ENCODE peak calls at places on chromosomes 13 and 19, in five cellular contexts. A is K562, H is A549, Z is H1, D is GM12878. O is an unnamed sample.

GRCh38 chr19:48378194-48378570 is 13.2 kb downstream of the KDELR1 start:
- DNase-seq in A (no peak), H (no peak), Z (no peak), D (no peak), O (no peak)

GRCh38 chr13:27334774-27335490 is 64.3 kb downstream of the RASL11A start:
- DNase-seq in A (no peak), H (no peak), Z (no peak), D (no peak), O (no peak)

GRCh38 chr19:33456076-33456844 is 65.3 kb downstream of the PEPD start:
- DNase-seq in A (no peak), H (no peak), Z (no peak), D (no peak), O (no peak)

GRCh38 chr19:46972301-46972700 is 47.3 kb upstream of the NPAS1 start:
- DNase-seq in A (no peak), H (no peak), Z (no peak), D (no peak), O (no peak)

GRCh38 chr13:23506071-23506820 is 64.0 kb upstream of the TNFRSF19 start:
- DNase-seq in A (no peak), H (no peak), Z (no peak), D (no peak), O (no peak)

GRCh38 chr13:80011448-80012212 is 329.3 kb downstream of the SPRY2 start:
- DNase-seq in A (no peak), H (no peak), Z (no peak), D (no peak), O (no peak)

GRCh38 chr13:80945328-80945727 is 604.4 kb upstream of the SPRY2 start:
- DNase-seq in A (no peak), H (no peak), Z (peak), D (no peak), O (peak)

GRCh38 chr19:11012507-11012906 is 51.7 kb downstream of the SMARCA4 start:
- DNase-seq in A (no peak), H (no peak), Z (no peak), D (no peak), O (no peak)

GRCh38 chr13:24022568-24022967 is 125.3 kb upstream of the C1QTNF9B start:
- DNase-seq in A (no peak), H (no peak), Z (no peak), D (no peak), O (no peak)

GRCh38 chr13:109152941-109153340 is 523.5 kb downstream of the MYO16 start:
- DNase-seq in A (no peak), H (no peak), Z (no peak), D (no peak), O (no peak)

GRCh38 chr19:55640043-55640576 is 692 bp upstream of the ZNF580 start:
- DNase-seq in A (peak), H (no peak), Z (no peak), D (no peak), O (no peak)

GRCh38 chr13:36819811-36820140 is 754 bp downstream of the RFXAP start:
- DNase-seq in A (peak), H (no peak), Z (no peak), D (no peak), O (no peak)

GRCh38 chr19:48302600-48302959 is 22.8 kb upstream of the EMP3 start:
- DNase-seq in A (no peak), H (no peak), Z (no peak), D (no peak), O (no peak)

GRCh38 chr19:33064778-33065550 is at the start of gene RHPN2:
- DNase-seq in A (peak), H (peak), Z (no peak), D (no peak), O (peak)

GRCh38 chr13:99960663-99961440 is 10.7 kb downstream of the ZIC5 start:
- DNase-seq in A (no peak), H (no peak), Z (no peak), D (no peak), O (no peak)

GRCh38 chr13:99961634-99962033 is 9.9 kb downstream of the ZIC5 start:
- DNase-seq in A (no peak), H (no peak), Z (no peak), D (no peak), O (no peak)

GRCh38 chr13:99958402-99959126 is 13.0 kb downstream of the ZIC5 start:
- DNase-seq in A (no peak), H (no peak), Z (no peak), D (no peak), O (no peak)

GRCh38 chr13:99959127-99959529 is 12.4 kb downstream of the ZIC5 start:
- DNase-seq in A (no peak), H (no peak), Z (no peak), D (no peak), O (no peak)

DNA sequence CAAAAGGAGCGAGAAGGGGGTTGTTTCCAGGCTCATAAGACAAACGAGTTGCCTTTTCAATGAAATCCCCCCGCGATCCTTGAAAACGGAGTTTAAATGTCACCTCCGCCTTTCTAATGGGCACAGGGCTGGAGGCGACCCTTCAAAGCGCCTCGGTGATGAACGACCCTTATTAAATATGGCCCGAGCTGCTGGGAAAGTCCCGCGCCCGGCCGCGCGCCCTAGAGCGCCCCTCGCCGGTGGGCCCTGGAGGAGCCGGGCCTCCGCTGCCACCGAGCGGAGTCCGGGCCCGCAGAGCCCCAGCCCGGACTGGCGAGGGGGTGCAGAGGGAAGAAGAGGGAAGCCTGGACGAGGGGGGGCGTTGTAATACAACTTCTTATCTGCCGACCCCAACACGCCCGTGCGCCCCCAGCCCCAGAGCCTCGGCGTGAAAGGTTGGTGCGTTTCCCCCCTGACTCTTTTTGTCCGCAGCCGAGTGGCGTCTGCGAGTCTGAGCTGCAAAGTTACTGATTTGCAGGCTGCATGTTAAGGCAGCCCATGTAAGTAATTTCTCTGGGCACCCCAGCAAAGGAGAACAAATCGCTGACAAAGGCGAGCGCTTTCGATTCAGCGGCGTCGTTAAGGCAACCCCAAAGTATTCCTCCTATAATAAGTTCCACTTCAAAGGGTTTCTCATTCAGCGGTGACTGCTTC is 11.9 kb downstream of the ZIC5 start:
- DNase-seq in A (no peak), H (no peak), Z (no peak), D (no peak), O (no peak)
- TF ChIP-seq CTCF in A (no peak), H (no peak), Z (no peak), D (no peak), O (peak)

DNA sequence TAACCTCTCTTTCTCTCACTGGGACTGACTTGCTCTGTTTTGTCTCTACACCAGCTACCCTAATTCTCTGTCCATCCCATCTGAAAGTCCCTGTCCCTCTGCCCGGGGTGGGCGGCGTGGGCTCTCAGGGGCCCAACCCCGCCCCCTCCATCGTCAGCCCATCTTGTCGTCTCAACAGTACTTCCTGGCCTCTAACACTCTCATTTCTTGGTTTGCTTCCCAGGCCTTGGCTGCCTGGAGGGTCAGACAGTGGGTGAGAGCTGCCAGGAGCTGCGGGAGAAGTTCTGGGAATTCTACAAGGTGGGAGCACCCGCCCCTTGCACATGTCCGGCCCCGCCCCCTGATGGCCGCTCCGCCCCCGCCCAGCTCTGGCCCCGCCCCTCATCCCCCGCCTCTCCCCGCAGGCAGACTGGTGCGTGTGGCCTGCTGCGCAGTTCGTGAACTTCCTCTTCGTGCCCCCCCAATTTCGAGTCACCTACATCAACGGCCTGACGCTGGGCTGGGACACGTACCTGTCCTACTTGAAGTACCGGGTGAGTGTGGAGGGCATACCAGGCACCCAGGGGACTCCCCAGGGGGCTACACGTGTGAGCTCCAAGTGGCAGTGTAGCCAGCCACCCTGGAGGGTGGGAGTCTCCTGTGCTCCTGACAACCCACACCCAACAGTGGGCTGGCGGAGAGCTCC is 1.7 kb downstream of the MPV17L2 start:
- DNase-seq in A (peak), H (no peak), Z (no peak), D (no peak), O (no peak)
- TF ChIP-seq CHD2 in A (no peak), H (no peak), Z (no peak), D (no peak), O (no peak)

DNA sequence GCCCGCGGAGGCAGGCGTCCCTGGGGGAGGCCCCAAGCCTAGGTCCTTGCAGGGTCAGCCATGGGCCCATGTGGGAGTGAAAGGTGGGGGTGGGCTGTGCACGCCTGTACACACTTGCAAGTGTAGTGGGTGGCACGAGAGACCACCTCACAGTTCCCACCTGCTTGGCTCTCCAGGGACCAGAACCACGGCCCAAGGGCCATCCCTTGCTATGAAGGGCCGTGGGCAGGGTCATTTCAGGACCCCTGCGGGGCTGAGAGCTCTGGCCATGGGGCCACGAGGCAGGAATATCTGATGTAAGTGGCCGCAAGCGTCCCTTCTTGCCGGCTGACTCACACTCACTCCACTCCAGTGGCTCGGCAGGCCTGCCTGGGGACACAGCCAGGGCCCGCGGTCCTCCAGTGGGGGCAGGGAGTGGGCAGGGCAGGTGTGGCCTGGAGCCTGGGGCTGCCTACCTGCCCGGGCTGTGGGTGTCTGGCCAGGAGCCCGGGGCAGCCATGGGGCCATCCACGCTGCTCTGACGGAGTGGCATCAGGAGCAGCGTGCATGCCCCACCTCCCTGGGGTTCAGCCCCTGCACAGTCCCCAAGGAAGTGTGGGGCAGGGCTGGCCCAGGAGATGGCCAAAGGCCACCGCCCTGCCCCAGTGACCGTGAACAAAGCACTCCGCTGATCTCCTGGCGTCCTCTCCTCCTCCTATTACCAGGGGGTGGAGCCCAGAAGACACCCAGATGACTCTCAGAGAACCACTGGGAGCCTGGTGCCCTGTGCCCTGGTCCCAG is 8.6 kb upstream of the MKNK2 start:
- DNase-seq in A (no peak), H (peak), Z (no peak), D (no peak), O (peak)
- TF ChIP-seq POLR2A in A (peak), H (peak), Z (no peak), D (no peak), O (peak)

GRCh38 chr19:15112385-15112784 is 5.2 kb downstream of the SYDE1 start:
- DNase-seq in A (peak), H (no peak), Z (no peak), D (no peak), O (peak)
- TF ChIP-seq CTCF in A (no peak), H (no peak), Z (no peak), D (no peak), O (peak)

DNA sequence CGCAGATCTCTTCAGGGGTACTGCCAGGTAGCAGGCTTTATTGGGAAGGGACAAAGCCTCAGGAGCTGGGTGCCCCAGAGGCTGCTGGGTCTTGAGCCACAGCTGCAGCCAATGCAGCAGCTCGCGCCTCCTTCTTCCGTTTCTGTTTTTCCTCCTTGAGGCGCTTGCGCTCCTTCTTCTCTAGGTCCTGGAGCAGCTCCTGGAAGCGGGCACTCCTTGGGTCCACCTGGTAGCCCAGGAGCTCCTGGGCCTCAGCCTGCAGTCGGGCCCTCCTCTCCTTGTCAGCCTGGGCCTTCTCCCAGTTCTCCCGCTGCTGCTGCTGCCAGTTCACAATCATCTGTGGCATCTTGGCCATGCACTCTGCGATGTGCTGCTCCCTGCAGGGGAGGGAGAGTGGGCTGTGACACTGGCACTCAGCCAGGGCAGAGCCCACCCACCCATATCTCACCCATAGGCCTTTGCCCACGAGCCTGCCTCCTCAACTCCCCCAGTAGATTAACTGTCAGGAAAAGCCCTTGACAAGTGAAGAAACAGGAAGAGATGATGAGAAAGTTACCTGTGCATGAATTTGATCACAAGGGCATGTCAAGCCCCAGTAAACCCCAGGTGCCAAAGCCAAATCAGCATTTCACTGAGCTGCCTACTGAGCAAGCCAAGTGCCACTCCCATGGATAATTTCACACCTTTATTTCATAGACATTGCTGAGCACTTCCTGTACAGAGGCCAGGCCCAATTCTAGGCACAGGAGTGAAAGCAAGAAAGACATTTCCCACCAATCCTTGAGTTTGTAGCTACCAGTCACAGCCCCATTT is 2.7 kb downstream of the GADD45GIP1 start:
- DNase-seq in A (no peak), H (no peak), Z (no peak), D (no peak), O (no peak)
- TF ChIP-seq CHD2 in A (no peak), H (no peak), Z (no peak), D (no peak), O (no peak)

GRCh38 chr19:16293133-16294085 is 31.2 kb upstream of the KLF2 start:
- DNase-seq in A (peak), H (peak), Z (no peak), D (no peak), O (no peak)
- TF ChIP-seq POLR2A in A (no peak), H (no peak), Z (no peak), D (no peak), O (no peak)

GRCh38 chr19:21047712-21048111 is 27.3 kb downstream of the ZNF430 start:
- DNase-seq in A (no peak), H (no peak), Z (no peak), D (no peak), O (no peak)

GRCh38 chr19:21052902-21053301 is 29.1 kb upstream of the ZNF714 start:
- DNase-seq in A (no peak), H (no peak), Z (no peak), D (no peak), O (no peak)
- TF ChIP-seq CTCF in A (no peak), H (no peak), Z (no peak), D (no peak), O (no peak)

O was measured in HepG2.